ENCODE peak calls at places on chromosomes 11 and 22, in seven cellular contexts. R is cardiac fibroblast, P is adrenal gland, L is uterus, X is GM13976, N is progenitor cell of endocrine pancreas, G is mammary epithelial cell. J is an unnamed sample.

GRCh38 chr11:47565340-47566165 is at the start of gene PTPMT1:
- DNase-seq in G (peak; percentile 62), R (peak; percentile 66), P (peak; percentile 79), N (peak; percentile 69), L (peak; percentile 59), X (peak; percentile 91), J (peak; percentile 60)

GRCh38 chr11:57493507-57494503 is 21.7 kb downstream of the SLC43A1 start:
- DNase-seq in R (peak; percentile 44), N (peak; percentile 86), G (peak; percentile 51), P (peak; percentile 68), L (peak; percentile 61), X (peak; percentile 81), J (peak; percentile 56)

GRCh38 chr22:22720201-22720723 is 75.8 kb downstream of the GGTLC2 start:
- DNase-seq in N (peak; percentile 30), L (no peak), R (peak; percentile 76), X (peak; percentile 65), G (no peak), P (no peak), J (peak; percentile 48)

GRCh38 chr11:79045018-79045787 is 395.6 kb downstream of the TENM4 start:
- DNase-seq in L (no peak), N (no peak), G (no peak), R (no peak), P (no peak), X (no peak), J (no peak)

GRCh38 chr11:128356992-128357391 is 230.4 kb downstream of the ETS1 start:
- DNase-seq in X (no peak), P (no peak), R (no peak), L (no peak), G (no peak), N (no peak), J (no peak)

GRCh38 chr22:33896154-33896800 is 24.0 kb downstream of the LARGE1 start:
- DNase-seq in L (no peak), R (no peak), X (no peak), P (no peak), G (no peak), N (no peak), J (no peak)

GRCh38 chr11:108199446-108200321 is 22.8 kb downstream of the NPAT start:
- DNase-seq in L (no peak), R (peak; percentile 65), N (no peak), X (peak; percentile 83), G (peak; percentile 97), P (no peak), J (no peak)

GRCh38 chr11:119376197-119376847 is 5.2 kb downstream of the USP2 start:
- DNase-seq in L (no peak), R (no peak), P (no peak), N (no peak), G (peak; percentile 79), X (no peak), J (no peak)

GRCh38 chr22:49358041-49358440 is 469.6 kb downstream of the BRD1 start:
- DNase-seq in G (no peak), P (no peak), L (no peak), N (no peak), R (no peak), X (no peak), J (no peak)

GRCh38 chr11:125935056-125935455 is 10.8 kb upstream of the VSIG10L2 start:
- DNase-seq in N (no peak), X (no peak), G (no peak), P (no peak), R (no peak), L (no peak), J (no peak)
- TF ChIP-seq CTCF in N (no peak), X (no peak), G (peak; percentile 21), P (no peak), R (no peak), L (no peak), J (no peak)

GRCh38 chr11:125224391-125225015 is 60.0 kb downstream of the PKNOX2 start:
- DNase-seq in G (peak; percentile 4), L (peak; percentile 57), X (no peak), P (peak; percentile 28), R (peak; percentile 51), N (no peak), J (no peak)
- TF ChIP-seq CTCF in G (peak; percentile 38), L (peak; percentile 22), X (no peak), P (no peak), R (peak; percentile 30), N (peak; percentile 40), J (no peak)

GRCh38 chr22:31947296-31947695 is 3.0 kb downstream of the YWHAH start:
- DNase-seq in N (no peak), X (peak; percentile 66), L (no peak), P (no peak), R (peak; percentile 47), G (peak; percentile 46), J (no peak)
- TF ChIP-seq CTCF in N (peak; percentile 37), X (peak; percentile 77), L (peak; percentile 59), P (no peak), R (peak; percentile 53), G (peak; percentile 82), J (peak; percentile 66)

DNA sequence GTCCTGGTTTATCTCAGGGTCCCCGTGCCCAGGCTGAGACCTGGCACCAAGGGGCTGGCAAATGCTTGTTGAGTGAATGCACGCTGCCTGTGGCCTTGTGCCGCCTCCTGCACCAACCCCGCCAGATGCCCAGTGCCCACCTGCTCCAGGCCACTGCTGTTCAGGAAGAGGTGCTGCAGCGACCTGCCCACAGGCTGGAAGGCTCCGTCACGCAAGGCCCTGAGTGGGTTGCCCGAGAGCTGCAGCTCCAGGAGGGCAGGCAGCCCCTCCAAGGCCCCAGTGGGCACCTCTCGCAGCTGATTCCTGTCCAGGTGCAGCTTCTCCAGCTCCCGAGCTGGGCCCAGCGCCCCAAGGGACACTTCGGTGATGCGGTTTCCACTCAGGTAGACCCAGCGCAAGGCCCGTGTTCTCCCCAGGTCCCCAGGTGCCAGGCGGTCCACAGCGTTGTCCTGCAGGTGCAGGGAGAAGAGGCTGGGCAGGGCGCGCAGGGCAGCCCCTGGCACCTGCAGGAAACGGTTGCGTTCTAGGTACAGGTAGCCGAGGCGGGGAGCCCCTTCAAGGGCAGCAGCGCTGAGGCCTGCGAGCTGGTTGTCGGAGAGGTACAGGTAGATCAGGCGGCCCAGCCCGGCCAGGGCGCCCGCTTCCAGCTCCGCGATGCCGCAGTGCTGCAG is 3.6 kb downstream of the CHADL start:
- DNase-seq in G (no peak), N (no peak), L (no peak), X (no peak), P (no peak), R (no peak), J (no peak)
- TF ChIP-seq CTCF in G (no peak), N (no peak), L (no peak), X (no peak), P (no peak), R (no peak), J (no peak)